ENCODE peak calls at places on chromosomes 3 and 15, in five cellular contexts. One of them, this sample, is unnamed.

GRCh38 chr15:38128389-38128788 is 124.2 kb upstream of the SPRED1 start:
- DNase-seq in CD8-positive, alpha-beta T cell: no peak
- DNase-seq in astrocyte of the spinal cord: peak; percentile 39
- DNase-seq in PC-3: peak; percentile 74
- DNase-seq in mucosa of descending colon: no peak
- DNase-seq in this sample: peak; percentile 54

GRCh38 chr3:65425880-65426279 is 612.8 kb downstream of the MAGI1 start:
- DNase-seq in CD8-positive, alpha-beta T cell: no peak
- DNase-seq in astrocyte of the spinal cord: peak; percentile 26
- DNase-seq in PC-3: peak; percentile 4
- DNase-seq in mucosa of descending colon: no peak
- DNase-seq in this sample: peak; percentile 24

GRCh38 chr15:89550427-89550826 is 24.8 kb upstream of the TICRR start:
- DNase-seq in CD8-positive, alpha-beta T cell: no peak
- DNase-seq in astrocyte of the spinal cord: no peak
- DNase-seq in PC-3: no peak
- DNase-seq in mucosa of descending colon: no peak
- DNase-seq in this sample: no peak

GRCh38 chr3:5376761-5377160 is 189.3 kb downstream of the EDEM1 start:
- DNase-seq in CD8-positive, alpha-beta T cell: no peak
- DNase-seq in astrocyte of the spinal cord: no peak
- DNase-seq in PC-3: peak; percentile 64
- DNase-seq in mucosa of descending colon: peak; percentile 68
- DNase-seq in this sample: no peak

GRCh38 chr3:71859128-71859519 is 74.2 kb upstream of the PROK2 start:
- DNase-seq in CD8-positive, alpha-beta T cell: no peak
- DNase-seq in astrocyte of the spinal cord: no peak
- DNase-seq in PC-3: peak; percentile 68
- DNase-seq in mucosa of descending colon: no peak
- DNase-seq in this sample: peak; percentile 18

GRCh38 chr15:85543741-85544155 is 163.3 kb downstream of the AKAP13 start:
- DNase-seq in CD8-positive, alpha-beta T cell: peak; percentile 61
- DNase-seq in astrocyte of the spinal cord: no peak
- DNase-seq in PC-3: no peak
- DNase-seq in mucosa of descending colon: peak; percentile 86
- DNase-seq in this sample: no peak

GRCh38 chr15:74826911-74827310 is 484 bp downstream of the CPLX3 start:
- DNase-seq in CD8-positive, alpha-beta T cell: no peak
- DNase-seq in astrocyte of the spinal cord: no peak
- DNase-seq in PC-3: no peak
- DNase-seq in mucosa of descending colon: no peak
- DNase-seq in this sample: no peak

GRCh38 chr15:87623832-87624231 is 632.7 kb downstream of the NTRK3 start:
- DNase-seq in CD8-positive, alpha-beta T cell: no peak
- DNase-seq in astrocyte of the spinal cord: no peak
- DNase-seq in PC-3: peak; percentile 10
- DNase-seq in mucosa of descending colon: no peak
- DNase-seq in this sample: no peak

GRCh38 chr15:73923488-73924164 is 2.6 kb upstream of the LOXL1 start:
- DNase-seq in CD8-positive, alpha-beta T cell: no peak
- DNase-seq in astrocyte of the spinal cord: no peak
- DNase-seq in PC-3: no peak
- DNase-seq in mucosa of descending colon: no peak
- DNase-seq in this sample: no peak

GRCh38 chr15:70617076-70617910 is 146.1 kb downstream of the UACA start:
- DNase-seq in CD8-positive, alpha-beta T cell: no peak
- DNase-seq in astrocyte of the spinal cord: no peak
- DNase-seq in PC-3: peak; percentile 17
- DNase-seq in mucosa of descending colon: no peak
- DNase-seq in this sample: peak; percentile 40

GRCh38 chr15:62275818-62276217 is 110.7 kb upstream of the C2CD4B start:
- DNase-seq in CD8-positive, alpha-beta T cell: no peak
- DNase-seq in astrocyte of the spinal cord: no peak
- DNase-seq in PC-3: no peak
- DNase-seq in mucosa of descending colon: no peak
- DNase-seq in this sample: no peak

GRCh38 chr15:45821390-45821789 is 186.6 kb downstream of the SQOR start:
- DNase-seq in CD8-positive, alpha-beta T cell: no peak
- DNase-seq in astrocyte of the spinal cord: no peak
- DNase-seq in PC-3: no peak
- DNase-seq in mucosa of descending colon: no peak
- DNase-seq in this sample: no peak

GRCh38 chr3:168998792-168999191 is 664.7 kb downstream of the MECOM start:
- DNase-seq in CD8-positive, alpha-beta T cell: no peak
- DNase-seq in astrocyte of the spinal cord: no peak
- DNase-seq in PC-3: peak; percentile 48
- DNase-seq in mucosa of descending colon: no peak
- DNase-seq in this sample: no peak

GRCh38 chr3:184395320-184395660 is 15.4 kb downstream of the CHRD start:
- DNase-seq in CD8-positive, alpha-beta T cell: no peak
- DNase-seq in astrocyte of the spinal cord: no peak
- DNase-seq in PC-3: no peak
- DNase-seq in mucosa of descending colon: no peak
- DNase-seq in this sample: no peak

GRCh38 chr3:1700650-1701049 is 398.0 kb upstream of the CNTN4 start:
- DNase-seq in CD8-positive, alpha-beta T cell: no peak
- DNase-seq in astrocyte of the spinal cord: no peak
- DNase-seq in PC-3: no peak
- DNase-seq in mucosa of descending colon: no peak
- DNase-seq in this sample: no peak

GRCh38 chr3:53604232-53604631 is 109.8 kb downstream of the CACNA1D start:
- DNase-seq in CD8-positive, alpha-beta T cell: no peak
- DNase-seq in astrocyte of the spinal cord: no peak
- DNase-seq in PC-3: no peak
- DNase-seq in mucosa of descending colon: no peak
- DNase-seq in this sample: no peak

GRCh38 chr3:127694467-127695215 is 21.9 kb downstream of the ABTB1 start:
- DNase-seq in CD8-positive, alpha-beta T cell: peak; percentile 42
- DNase-seq in astrocyte of the spinal cord: peak; percentile 33
- DNase-seq in PC-3: peak; percentile 72
- DNase-seq in mucosa of descending colon: peak; percentile 73
- DNase-seq in this sample: peak; percentile 27

GRCh38 chr3:159936541-159936940 is 52.1 kb upstream of the IL12A start:
- DNase-seq in CD8-positive, alpha-beta T cell: no peak
- DNase-seq in astrocyte of the spinal cord: no peak
- DNase-seq in PC-3: no peak
- DNase-seq in mucosa of descending colon: no peak
- DNase-seq in this sample: no peak

GRCh38 chr3:161793194-161793825 is 296.7 kb downstream of the OTOL1 start:
- DNase-seq in CD8-positive, alpha-beta T cell: no peak
- DNase-seq in astrocyte of the spinal cord: no peak
- DNase-seq in PC-3: peak; percentile 42
- DNase-seq in mucosa of descending colon: no peak
- DNase-seq in this sample: no peak

GRCh38 chr15:81304226-81304625 is 19.7 kb downstream of the STARD5 start:
- DNase-seq in CD8-positive, alpha-beta T cell: no peak
- DNase-seq in astrocyte of the spinal cord: peak; percentile 48
- DNase-seq in PC-3: no peak
- DNase-seq in mucosa of descending colon: no peak
- DNase-seq in this sample: peak; percentile 69

GRCh38 chr3:184565421-184566211 is 4.0 kb downstream of the EPHB3 start:
- DNase-seq in CD8-positive, alpha-beta T cell: no peak
- DNase-seq in astrocyte of the spinal cord: peak; percentile 86
- DNase-seq in PC-3: peak; percentile 97
- DNase-seq in mucosa of descending colon: peak; percentile 78
- DNase-seq in this sample: peak; percentile 92

GRCh38 chr15:35678774-35679173 is 132.8 kb upstream of the DPH6 start:
- DNase-seq in CD8-positive, alpha-beta T cell: no peak
- DNase-seq in astrocyte of the spinal cord: no peak
- DNase-seq in PC-3: no peak
- DNase-seq in mucosa of descending colon: no peak
- DNase-seq in this sample: no peak

GRCh38 chr3:58776231-58776630 is 109.7 kb upstream of the FAM3D start:
- DNase-seq in CD8-positive, alpha-beta T cell: no peak
- DNase-seq in astrocyte of the spinal cord: no peak
- DNase-seq in PC-3: no peak
- DNase-seq in mucosa of descending colon: no peak
- DNase-seq in this sample: no peak

GRCh38 chr15:42144841-42145375 is 11.5 kb downstream of the PLA2G4F start:
- DNase-seq in CD8-positive, alpha-beta T cell: no peak
- DNase-seq in astrocyte of the spinal cord: no peak
- DNase-seq in PC-3: no peak
- DNase-seq in mucosa of descending colon: no peak
- DNase-seq in this sample: no peak

GRCh38 chr15:70412717-70413266 is 315.1 kb upstream of the TLE3 start:
- DNase-seq in CD8-positive, alpha-beta T cell: no peak
- DNase-seq in astrocyte of the spinal cord: no peak
- DNase-seq in PC-3: no peak
- DNase-seq in mucosa of descending colon: no peak
- DNase-seq in this sample: no peak

GRCh38 chr15:88535100-88535499 is 11.4 kb downstream of the DET1 start:
- DNase-seq in CD8-positive, alpha-beta T cell: no peak
- DNase-seq in astrocyte of the spinal cord: no peak
- DNase-seq in PC-3: no peak
- DNase-seq in mucosa of descending colon: no peak
- DNase-seq in this sample: no peak

GRCh38 chr3:124558898-124559649 is 171.2 kb upstream of the UMPS start:
- DNase-seq in CD8-positive, alpha-beta T cell: no peak
- DNase-seq in astrocyte of the spinal cord: peak; percentile 94
- DNase-seq in PC-3: peak; percentile 91
- DNase-seq in mucosa of descending colon: peak; percentile 67
- DNase-seq in this sample: peak; percentile 93

GRCh38 chr3:39147711-39148115 is 5.7 kb downstream of the CSRNP1 start:
- DNase-seq in CD8-positive, alpha-beta T cell: no peak
- DNase-seq in astrocyte of the spinal cord: peak; percentile 67
- DNase-seq in PC-3: peak; percentile 45
- DNase-seq in mucosa of descending colon: peak; percentile 51
- DNase-seq in this sample: peak; percentile 45

GRCh38 chr3:157078131-157078835 is 81.7 kb downstream of the CCNL1 start:
- DNase-seq in CD8-positive, alpha-beta T cell: no peak
- DNase-seq in astrocyte of the spinal cord: no peak
- DNase-seq in PC-3: peak; percentile 20
- DNase-seq in mucosa of descending colon: no peak
- DNase-seq in this sample: no peak

GRCh38 chr3:57770121-57770828 is 14.2 kb downstream of the SLMAP start:
- DNase-seq in CD8-positive, alpha-beta T cell: no peak
- DNase-seq in astrocyte of the spinal cord: no peak
- DNase-seq in PC-3: no peak
- DNase-seq in mucosa of descending colon: no peak
- DNase-seq in this sample: no peak

GRCh38 chr15:41620536-41621199 is 39.5 kb upstream of the MGA start:
- DNase-seq in CD8-positive, alpha-beta T cell: no peak
- DNase-seq in astrocyte of the spinal cord: no peak
- DNase-seq in PC-3: no peak
- DNase-seq in mucosa of descending colon: no peak
- DNase-seq in this sample: no peak

GRCh38 chr3:184691397-184692131 is 20.3 kb downstream of the MAGEF1 start:
- DNase-seq in CD8-positive, alpha-beta T cell: no peak
- DNase-seq in astrocyte of the spinal cord: no peak
- DNase-seq in PC-3: no peak
- DNase-seq in mucosa of descending colon: peak; percentile 37
- DNase-seq in this sample: peak; percentile 83

GRCh38 chr3:16884748-16885587 is at the start of gene PLCL2:
- DNase-seq in CD8-positive, alpha-beta T cell: peak; percentile 79
- DNase-seq in astrocyte of the spinal cord: peak; percentile 42
- DNase-seq in PC-3: peak; percentile 43
- DNase-seq in mucosa of descending colon: peak; percentile 75
- DNase-seq in this sample: peak; percentile 29
- TF ChIP-seq CTCF in CD8-positive, alpha-beta T cell: no peak
- TF ChIP-seq CTCF in astrocyte of the spinal cord: no peak
- TF ChIP-seq CTCF in PC-3: no peak
- TF ChIP-seq CTCF in mucosa of descending colon: no peak
- TF ChIP-seq CTCF in this sample: no peak

DNA sequence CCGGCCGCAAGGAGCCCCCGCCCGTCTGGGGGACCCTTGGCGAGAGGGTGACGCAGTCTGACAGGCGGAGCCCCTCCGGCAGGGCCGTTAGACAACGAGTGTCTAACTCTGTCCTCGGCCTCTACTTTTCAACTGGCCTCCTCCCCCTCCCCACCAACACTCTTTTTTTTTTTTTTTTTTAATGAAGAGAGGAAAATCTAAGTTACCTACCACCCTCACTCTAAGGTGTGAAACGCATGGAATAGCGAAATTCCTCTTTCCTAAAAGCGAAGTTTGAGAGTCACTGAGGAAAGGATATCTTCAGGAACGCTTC is 521 bp upstream of the SUSD5 start:
- DNase-seq in CD8-positive, alpha-beta T cell: no peak
- DNase-seq in astrocyte of the spinal cord: no peak
- DNase-seq in PC-3: no peak
- DNase-seq in mucosa of descending colon: no peak
- DNase-seq in this sample: no peak
- H3K4me3 ChIP-seq in CD8-positive, alpha-beta T cell: no peak overlapping the region
- H3K4me3 ChIP-seq in astrocyte of the spinal cord: peak overlapping the region; percentile 58
- H3K4me3 ChIP-seq in PC-3: no peak overlapping the region
- H3K4me3 ChIP-seq in mucosa of descending colon: no peak overlapping the region
- H3K4me3 ChIP-seq in this sample: peak overlapping the region; percentile 45

GRCh38 chr15:32959077-32959476 is 235.4 kb downstream of the FMN1 start:
- DNase-seq in CD8-positive, alpha-beta T cell: no peak
- DNase-seq in astrocyte of the spinal cord: peak; percentile 84
- DNase-seq in PC-3: no peak
- DNase-seq in mucosa of descending colon: no peak
- DNase-seq in this sample: peak; percentile 80

GRCh38 chr15:32952062-32952461 is 234.3 kb downstream of the GREM1 start:
- DNase-seq in CD8-positive, alpha-beta T cell: no peak
- DNase-seq in astrocyte of the spinal cord: no peak
- DNase-seq in PC-3: no peak
- DNase-seq in mucosa of descending colon: no peak
- DNase-seq in this sample: no peak

GRCh38 chr15:32957219-32957618 is 237.3 kb downstream of the FMN1 start:
- DNase-seq in CD8-positive, alpha-beta T cell: no peak
- DNase-seq in astrocyte of the spinal cord: no peak
- DNase-seq in PC-3: peak; percentile 48
- DNase-seq in mucosa of descending colon: no peak
- DNase-seq in this sample: no peak

GRCh38 chr15:32952901-32953889 is 235.4 kb downstream of the GREM1 start:
- DNase-seq in CD8-positive, alpha-beta T cell: no peak
- DNase-seq in astrocyte of the spinal cord: peak; percentile 43
- DNase-seq in PC-3: no peak
- DNase-seq in mucosa of descending colon: no peak
- DNase-seq in this sample: no peak

GRCh38 chr15:32956006-32956405 is 238.2 kb downstream of the GREM1 start:
- DNase-seq in CD8-positive, alpha-beta T cell: no peak
- DNase-seq in astrocyte of the spinal cord: peak; percentile 88
- DNase-seq in PC-3: peak; percentile 75
- DNase-seq in mucosa of descending colon: no peak
- DNase-seq in this sample: peak; percentile 92
- TF ChIP-seq CTCF in CD8-positive, alpha-beta T cell: no peak
- TF ChIP-seq CTCF in astrocyte of the spinal cord: peak; percentile 72
- TF ChIP-seq CTCF in PC-3: peak; percentile 89
- TF ChIP-seq CTCF in mucosa of descending colon: no peak
- TF ChIP-seq CTCF in this sample: peak; percentile 86

GRCh38 chr15:67072442-67072841 is 7.0 kb downstream of the SMAD3 start:
- DNase-seq in CD8-positive, alpha-beta T cell: no peak
- DNase-seq in astrocyte of the spinal cord: no peak
- DNase-seq in PC-3: no peak
- DNase-seq in mucosa of descending colon: no peak
- DNase-seq in this sample: no peak

GRCh38 chr15:67068724-67069400 is 3.5 kb downstream of the SMAD3 start:
- DNase-seq in CD8-positive, alpha-beta T cell: no peak
- DNase-seq in astrocyte of the spinal cord: peak; percentile 59
- DNase-seq in PC-3: no peak
- DNase-seq in mucosa of descending colon: no peak
- DNase-seq in this sample: peak; percentile 57

GRCh38 chr15:67067930-67068542 is 2.6 kb downstream of the SMAD3 start:
- DNase-seq in CD8-positive, alpha-beta T cell: no peak
- DNase-seq in astrocyte of the spinal cord: peak; percentile 76
- DNase-seq in PC-3: no peak
- DNase-seq in mucosa of descending colon: no peak
- DNase-seq in this sample: no peak

GRCh38 chr15:67070892-67071664 is 5.7 kb downstream of the SMAD3 start:
- DNase-seq in CD8-positive, alpha-beta T cell: no peak
- DNase-seq in astrocyte of the spinal cord: no peak
- DNase-seq in PC-3: no peak
- DNase-seq in mucosa of descending colon: no peak
- DNase-seq in this sample: no peak

GRCh38 chr15:67070150-67070549 is 4.7 kb downstream of the SMAD3 start:
- DNase-seq in CD8-positive, alpha-beta T cell: no peak
- DNase-seq in astrocyte of the spinal cord: no peak
- DNase-seq in PC-3: peak; percentile 47
- DNase-seq in mucosa of descending colon: no peak
- DNase-seq in this sample: no peak
- H3K4me3 ChIP-seq in CD8-positive, alpha-beta T cell: no peak overlapping the region
- H3K4me3 ChIP-seq in astrocyte of the spinal cord: no peak overlapping the region
- H3K4me3 ChIP-seq in PC-3: peak overlapping the region; percentile 100
- H3K4me3 ChIP-seq in mucosa of descending colon: no peak overlapping the region
- H3K4me3 ChIP-seq in this sample: no peak overlapping the region